ENCODE peak calls at places on chromosomes 16 and 17, in eight cellular contexts. O is H7, J is heart left ventricle, I is aorta, S is mammary epithelial cell, U is body of pancreas, P is transverse colon, G is HAP-1. B is an unnamed sample.

GRCh38 chr17:13626703-13627102 is 25.0 kb upstream of the HS3ST3A1 start:
- DNase-seq in O (no peak), J (no peak), I (no peak), S (peak; percentile 58), U (no peak), P (no peak), G (no peak), B (no peak)

GRCh38 chr17:76672270-76672851 is 28.8 kb upstream of the ST6GALNAC1 start:
- DNase-seq in O (peak; percentile 11), J (no peak), I (no peak), S (no peak), U (peak; percentile 43), P (peak; percentile 39), G (no peak), B (no peak)

GRCh38 chr16:54936086-54936978 is 5.7 kb downstream of the IRX5 start:
- DNase-seq in O (peak; percentile 84), J (peak; percentile 22), I (no peak), S (peak; percentile 69), U (peak; percentile 16), P (no peak), G (no peak), B (no peak)

GRCh38 chr17:34269969-34270368 is at the start of gene CCL7:
- DNase-seq in O (no peak), J (no peak), I (no peak), S (no peak), U (no peak), P (no peak), G (no peak), B (no peak)

GRCh38 chr16:14219983-14220382 is 148.9 kb downstream of the MRTFB start:
- DNase-seq in O (no peak), J (no peak), I (no peak), S (no peak), U (no peak), P (no peak), G (no peak), B (no peak)

GRCh38 chr17:75785016-75785769 is 587 bp downstream of the UNK start:
- DNase-seq in O (peak; percentile 94), J (peak; percentile 94), I (peak; percentile 96), S (peak; percentile 90), U (peak; percentile 91), P (peak; percentile 92), G (peak; percentile 78), B (peak; percentile 95)

GRCh38 chr16:55000595-55000994 is 69.9 kb downstream of the IRX5 start:
- DNase-seq in O (no peak), J (no peak), I (no peak), S (peak; percentile 16), U (no peak), P (no peak), G (no peak), B (no peak)

GRCh38 chr16:13013043-13013442 is 111.6 kb downstream of the SHISA9 start:
- DNase-seq in O (no peak), J (no peak), I (no peak), S (no peak), U (no peak), P (no peak), G (no peak), B (no peak)

GRCh38 chr17:18116078-18116477 is 7.5 kb downstream of the MYO15A start:
- DNase-seq in O (no peak), J (no peak), I (no peak), S (no peak), U (no peak), P (no peak), G (no peak), B (no peak)

GRCh38 chr16:85471469-85472431 is 141.4 kb upstream of the GSE1 start:
- DNase-seq in O (no peak), J (no peak), I (no peak), S (peak; percentile 14), U (peak; percentile 71), P (peak; percentile 67), G (no peak), B (no peak)

GRCh38 chr17:41052594-41052993 is 2.4 kb downstream of the KRTAP2-2 start:
- DNase-seq in O (no peak), J (no peak), I (no peak), S (no peak), U (no peak), P (no peak), G (no peak), B (peak; percentile 32)

GRCh38 chr17:75844530-75845057 is 390 bp upstream of the UNC13D start:
- DNase-seq in O (peak; percentile 82), J (no peak), I (no peak), S (peak; percentile 38), U (peak; percentile 91), P (peak; percentile 85), G (no peak), B (no peak)

GRCh38 chr17:64252831-64253230 is 10.2 kb downstream of the TEX2 start:
- DNase-seq in O (no peak), J (no peak), I (no peak), S (peak; percentile 29), U (no peak), P (no peak), G (no peak), B (no peak)

GRCh38 chr17:72488542-72489272 is 367.9 kb downstream of the SOX9 start:
- DNase-seq in O (no peak), J (no peak), I (no peak), S (no peak), U (peak; percentile 50), P (no peak), G (no peak), B (no peak)

GRCh38 chr16:66568355-66568754 is 2.1 kb downstream of the CMTM1 start:
- DNase-seq in O (no peak), J (no peak), I (no peak), S (peak; percentile 32), U (no peak), P (no peak), G (no peak), B (no peak)

GRCh38 chr17:63486317-63487013 is 9.6 kb downstream of the ACE start:
- DNase-seq in O (peak; percentile 45), J (no peak), I (no peak), S (no peak), U (no peak), P (no peak), G (no peak), B (peak; percentile 89)

GRCh38 chr17:413706-414440 is 61.3 kb upstream of the RPH3AL start:
- DNase-seq in O (no peak), J (no peak), I (no peak), S (no peak), U (no peak), P (no peak), G (no peak), B (no peak)

GRCh38 chr16:48481772-48482171 is 96.6 kb upstream of the SIAH1 start:
- DNase-seq in O (no peak), J (no peak), I (no peak), S (no peak), U (no peak), P (no peak), G (no peak), B (no peak)

DNA sequence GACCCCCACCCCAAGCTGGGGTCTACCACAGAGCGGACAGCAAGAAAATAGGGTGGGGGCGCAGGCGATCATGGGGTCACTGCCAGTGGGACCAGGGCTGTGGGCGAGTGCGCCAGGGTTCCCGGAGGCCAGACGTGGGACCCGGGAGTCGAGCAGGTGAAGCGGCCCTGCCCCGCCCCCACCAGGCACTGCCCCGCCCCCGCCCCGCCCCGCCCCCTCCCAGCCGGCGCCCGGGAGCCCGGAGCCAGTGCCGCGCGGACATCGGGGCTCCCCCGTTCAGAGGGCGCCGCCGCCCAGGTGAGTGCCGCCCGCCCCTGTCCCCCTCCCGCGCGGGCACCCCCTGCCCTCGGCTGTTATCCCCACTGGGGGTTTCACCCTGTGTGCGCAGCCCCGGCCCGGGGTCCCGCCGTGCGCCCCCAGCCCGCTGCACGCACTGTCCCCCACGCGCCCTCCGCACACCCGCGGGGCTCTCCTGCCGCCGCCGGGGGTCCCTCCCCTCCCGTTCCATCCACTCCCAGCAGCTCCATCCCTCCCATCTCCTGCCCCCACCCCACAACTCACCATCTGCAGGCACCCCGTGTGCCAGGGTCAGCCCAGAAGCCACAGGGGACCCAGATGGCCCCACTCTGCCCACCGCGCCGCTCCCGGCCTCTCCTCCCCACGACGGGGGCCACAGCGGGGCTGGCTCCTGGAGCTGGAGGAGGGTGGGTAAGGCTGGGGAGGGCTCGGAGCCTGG is at the start of gene SSTR5:
- DNase-seq in O (peak; percentile 97), J (no peak), I (no peak), S (no peak), U (no peak), P (no peak), G (no peak), B (no peak)
- H3K27me3 ChIP-seq in O (peaks cover 11% of the 10 kb centered on the region), J (peaks cover 58% of the 10 kb centered on the region), I (no peaks in the 10 kb centered on the region), S (peaks cover 17% of the 10 kb centered on the region), U (no peaks in the 10 kb centered on the region), P (peaks cover 93% of the 10 kb centered on the region), G (peaks cover 44% of the 10 kb centered on the region), B (no peaks in the 10 kb centered on the region)

DNA sequence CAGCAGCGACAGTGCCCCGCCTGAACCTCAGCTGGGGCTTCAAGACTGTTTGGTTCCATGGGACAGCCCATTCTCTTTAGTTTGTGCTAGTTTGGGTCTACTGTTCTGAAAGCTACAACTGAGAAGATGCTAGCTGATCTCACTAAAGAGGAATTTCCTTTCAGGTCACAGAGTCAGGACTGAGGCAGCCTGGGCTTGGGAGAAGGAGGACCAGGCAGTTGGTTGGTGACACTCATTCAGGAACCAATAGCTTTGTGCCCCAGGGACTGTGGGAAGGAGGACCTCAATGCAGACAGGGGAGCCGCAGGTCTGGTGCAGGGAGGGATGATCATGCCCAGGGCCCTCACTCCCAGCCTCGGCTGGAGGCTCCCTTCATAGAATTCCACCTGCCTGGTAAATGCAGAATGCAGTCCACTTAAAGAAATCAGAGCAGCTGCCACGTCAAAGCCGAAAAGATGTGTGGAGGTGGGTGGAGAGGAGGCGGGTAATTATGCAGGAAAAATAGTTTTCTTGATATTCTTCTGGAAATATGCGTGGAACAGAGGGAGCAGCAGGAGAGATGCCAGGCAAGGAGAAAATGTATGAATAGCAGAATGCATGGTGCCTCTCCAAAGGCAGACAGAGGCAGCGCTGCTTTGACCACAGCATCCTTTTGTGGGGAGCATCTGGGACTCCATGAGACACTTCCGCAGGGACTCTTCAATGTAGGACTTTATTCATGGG is 32.6 kb upstream of the ZFP90 start:
- DNase-seq in O (no peak), J (no peak), I (no peak), S (no peak), U (no peak), P (no peak), G (no peak), B (no peak)
- H3K27me3 ChIP-seq in O (peaks cover 2% of the 10 kb centered on the region), J (no peaks in the 10 kb centered on the region), I (no peaks in the 10 kb centered on the region), S (peaks cover 5% of the 10 kb centered on the region), U (no peaks in the 10 kb centered on the region), P (peaks cover 7% of the 10 kb centered on the region), G (peaks cover 7% of the 10 kb centered on the region), B (peaks cover 3% of the 10 kb centered on the region)

GRCh38 chr17:49001671-49002070 is 4.5 kb downstream of the IGF2BP1 start:
- DNase-seq in O (no peak), J (no peak), I (no peak), S (no peak), U (no peak), P (no peak), G (no peak), B (no peak)
- H3K27me3 ChIP-seq in O (no peaks in the 10 kb centered on the region), J (peaks cover 95% of the 10 kb centered on the region), I (no peaks in the 10 kb centered on the region), S (peaks cover 64% of the 10 kb centered on the region), U (no peaks in the 10 kb centered on the region), P (peaks cover 100% of the 10 kb centered on the region), G (no peaks in the 10 kb centered on the region), B (no peaks in the 10 kb centered on the region)

DNA sequence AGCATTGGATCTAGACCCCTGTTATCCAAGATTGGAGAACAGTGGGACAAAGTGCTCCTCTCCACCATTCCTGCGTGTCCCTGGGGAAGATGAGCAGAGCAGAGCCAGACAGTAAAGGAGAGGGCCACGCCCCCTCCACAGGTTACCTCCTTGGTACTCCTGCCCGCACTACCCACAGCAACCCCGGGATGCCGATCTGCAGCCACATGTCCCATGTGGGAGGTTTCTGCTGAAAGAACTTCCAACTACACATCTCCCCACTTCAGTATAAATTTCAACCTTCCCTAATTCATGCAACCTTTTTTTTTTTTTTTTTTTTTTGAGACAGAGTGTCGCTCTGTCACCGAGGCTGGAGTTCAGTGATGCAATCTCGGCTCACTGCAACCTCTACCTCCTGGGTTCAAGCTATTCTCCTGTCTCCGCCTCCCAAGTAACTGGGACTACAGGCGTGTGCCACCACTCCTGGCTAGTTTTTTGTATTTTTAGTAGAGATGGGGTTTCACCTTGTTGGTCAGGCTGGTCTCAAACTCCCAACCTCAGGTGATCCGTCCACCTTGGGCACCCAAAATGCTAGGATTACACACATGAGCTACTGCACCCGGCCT is 2.3 kb downstream of the RAB37 start:
- DNase-seq in O (peak; percentile 31), J (no peak), I (peak; percentile 21), S (no peak), U (no peak), P (no peak), G (no peak), B (no peak)
- H3K27me3 ChIP-seq in O (peaks cover 14% of the 10 kb centered on the region), J (peaks cover 35% of the 10 kb centered on the region), I (no peaks in the 10 kb centered on the region), S (peaks cover 27% of the 10 kb centered on the region), U (no peaks in the 10 kb centered on the region), P (peaks cover 47% of the 10 kb centered on the region), G (peaks cover 31% of the 10 kb centered on the region), B (peaks cover 2% of the 10 kb centered on the region)

B was measured in Karpas-422.